ENCODE peak calls at places on chromosomes 7 and 10, in four cellular contexts. V, Y, X and I are unnamed samples.

GRCh38 chr10:132631348-132631735 is 93.8 kb downstream of the INPP5A start:
- DNase-seq in V (no peak), Y (peak), X (peak), I (no peak)

GRCh38 chr10:21364196-21365114 is 161.0 kb downstream of the SKIDA1 start:
- DNase-seq in V (peak), Y (no peak), X (peak), I (peak)

GRCh38 chr10:11846542-11846941 is 23.4 kb downstream of the PROSER2 start:
- DNase-seq in V (no peak), Y (no peak), X (no peak), I (no peak)

GRCh38 chr10:58217612-58218011 is 50.1 kb downstream of the IPMK start:
- DNase-seq in V (no peak), Y (no peak), X (no peak), I (no peak)

GRCh38 chr10:36681751-36682633 is 443.4 kb upstream of the ANKRD30A start:
- DNase-seq in V (no peak), Y (no peak), X (no peak), I (no peak)

GRCh38 chr7:133478591-133479135 is 225.8 kb downstream of the EXOC4 start:
- DNase-seq in V (no peak), Y (no peak), X (no peak), I (no peak)

GRCh38 chr10:42932735-42933453 is 144.0 kb upstream of the RET start:
- DNase-seq in V (peak), Y (peak), X (no peak), I (no peak)

GRCh38 chr10:119454231-119454804 is 88.2 kb downstream of the RGS10 start:
- DNase-seq in V (no peak), Y (no peak), X (no peak), I (no peak)

GRCh38 chr7:30470783-30471182 is 7.8 kb downstream of the NOD1 start:
- DNase-seq in V (peak), Y (no peak), X (no peak), I (no peak)

GRCh38 chr10:114392112-114392835 is 12.0 kb downstream of the AFAP1L2 start:
- DNase-seq in V (no peak), Y (no peak), X (no peak), I (no peak)

GRCh38 chr7:22854158-22855048 is 31.8 kb upstream of the TOMM7 start:
- DNase-seq in V (peak), Y (peak), X (peak), I (no peak)

GRCh38 chr7:52273685-52274610 is 761.5 kb upstream of the POM121L12 start:
- DNase-seq in V (no peak), Y (no peak), X (no peak), I (peak)

GRCh38 chr7:105638324-105638723 is 57.0 kb upstream of the EFCAB10 start:
- DNase-seq in V (no peak), Y (no peak), X (no peak), I (no peak)

GRCh38 chr7:46844486-46844885 is 737.4 kb downstream of the TNS3 start:
- DNase-seq in V (no peak), Y (no peak), X (no peak), I (no peak)

GRCh38 chr7:5780801-5781496 is 514 bp downstream of the RNF216 start:
- DNase-seq in V (peak), Y (peak), X (peak), I (no peak)

GRCh38 chr10:69890065-69890831 is 88.5 kb downstream of the COL13A1 start:
- DNase-seq in V (no peak), Y (no peak), X (no peak), I (no peak)

GRCh38 chr10:11522821-11523245 is 88.6 kb downstream of the USP6NL start:
- DNase-seq in V (no peak), Y (no peak), X (peak), I (no peak)

GRCh38 chr7:137996386-137996851 is 5.5 kb downstream of the CREB3L2 start:
- DNase-seq in V (no peak), Y (peak), X (peak), I (no peak)

GRCh38 chr7:35753761-35754603 is 46.9 kb upstream of the SEPTIN7 start:
- DNase-seq in V (peak), Y (no peak), X (peak), I (no peak)

GRCh38 chr10:132648871-132649528 is 111.4 kb downstream of the INPP5A start:
- DNase-seq in V (no peak), Y (no peak), X (no peak), I (no peak)

GRCh38 chr10:7054915-7055314 is 355.9 kb downstream of the SFMBT2 start:
- DNase-seq in V (no peak), Y (no peak), X (no peak), I (peak)

GRCh38 chr7:55020481-55020871 is 1.7 kb downstream of the EGFR start:
- DNase-seq in V (peak), Y (peak), X (peak), I (no peak)

GRCh38 chr7:76220185-76221057 is 18.7 kb downstream of the SRRM3 start:
- DNase-seq in V (peak), Y (no peak), X (no peak), I (peak)

GRCh38 chr7:107180378-107180777 is 11.6 kb downstream of the HBP1 start:
- DNase-seq in V (peak), Y (no peak), X (no peak), I (no peak)

GRCh38 chr7:28533731-28534531 is 121.6 kb downstream of the CREB5 start:
- DNase-seq in V (no peak), Y (peak), X (peak), I (no peak)